ENCODE peak calls at places on chromosomes 3 and 15, in six cellular contexts. One of them, this sample, is unnamed.

GRCh38 chr3:23760871-23761373 is 44.8 kb upstream of the UBE2E1 start:
- DNase-seq in adrenal gland: no peak
- DNase-seq in AG04449: no peak
- DNase-seq in PC-3: no peak
- DNase-seq in PC-9: no peak
- DNase-seq in transverse colon: no peak
- DNase-seq in this sample: no peak

GRCh38 chr15:80556694-80557367 is 138.3 kb upstream of the ABHD17C start:
- DNase-seq in adrenal gland: peak
- DNase-seq in AG04449: no peak
- DNase-seq in PC-3: no peak
- DNase-seq in PC-9: no peak
- DNase-seq in transverse colon: no peak
- DNase-seq in this sample: no peak

GRCh38 chr15:70853270-70853854 is 595 bp downstream of the LARP6 start:
- DNase-seq in adrenal gland: peak
- DNase-seq in AG04449: no peak
- DNase-seq in PC-3: peak
- DNase-seq in PC-9: no peak
- DNase-seq in transverse colon: peak
- DNase-seq in this sample: peak

GRCh38 chr3:132014105-132014504 is 20.7 kb downstream of the CPNE4 start:
- DNase-seq in adrenal gland: no peak
- DNase-seq in AG04449: no peak
- DNase-seq in PC-3: no peak
- DNase-seq in PC-9: no peak
- DNase-seq in transverse colon: no peak
- DNase-seq in this sample: no peak

GRCh38 chr3:143998266-143998665 is 26.6 kb downstream of the DIPK2A start:
- DNase-seq in adrenal gland: no peak
- DNase-seq in AG04449: no peak
- DNase-seq in PC-3: peak
- DNase-seq in PC-9: no peak
- DNase-seq in transverse colon: peak
- DNase-seq in this sample: no peak

GRCh38 chr3:122572940-122573412 is 4.5 kb upstream of the PARP15 start:
- DNase-seq in adrenal gland: peak
- DNase-seq in AG04449: no peak
- DNase-seq in PC-3: peak
- DNase-seq in PC-9: peak
- DNase-seq in transverse colon: no peak
- DNase-seq in this sample: peak

GRCh38 chr3:149646181-149646766 is 11.6 kb downstream of the WWTR1 start:
- DNase-seq in adrenal gland: no peak
- DNase-seq in AG04449: no peak
- DNase-seq in PC-3: peak
- DNase-seq in PC-9: peak
- DNase-seq in transverse colon: no peak
- DNase-seq in this sample: no peak

GRCh38 chr3:27454914-27455313 is 29.3 kb downstream of the SLC4A7 start:
- DNase-seq in adrenal gland: no peak
- DNase-seq in AG04449: no peak
- DNase-seq in PC-3: no peak
- DNase-seq in PC-9: no peak
- DNase-seq in transverse colon: no peak
- DNase-seq in this sample: no peak

GRCh38 chr3:78846688-78847087 is 921.1 kb downstream of the ROBO1 start:
- DNase-seq in adrenal gland: no peak
- DNase-seq in AG04449: peak
- DNase-seq in PC-3: peak
- DNase-seq in PC-9: no peak
- DNase-seq in transverse colon: no peak
- DNase-seq in this sample: no peak

GRCh38 chr15:66613743-66614142 is 47.9 kb upstream of the LCTL start:
- DNase-seq in adrenal gland: no peak
- DNase-seq in AG04449: no peak
- DNase-seq in PC-3: no peak
- DNase-seq in PC-9: no peak
- DNase-seq in transverse colon: no peak
- DNase-seq in this sample: no peak

GRCh38 chr3:63847718-63848450 is 15.7 kb downstream of the THOC7 start:
- DNase-seq in adrenal gland: no peak
- DNase-seq in AG04449: no peak
- DNase-seq in PC-3: peak
- DNase-seq in PC-9: peak
- DNase-seq in transverse colon: no peak
- DNase-seq in this sample: no peak

GRCh38 chr15:49154359-49154758 is 1.0 kb downstream of the COPS2 start:
- DNase-seq in adrenal gland: no peak
- DNase-seq in AG04449: no peak
- DNase-seq in PC-3: no peak
- DNase-seq in PC-9: no peak
- DNase-seq in transverse colon: no peak
- DNase-seq in this sample: no peak

GRCh38 chr15:49155110-49155833 is at the start of gene COPS2:
- DNase-seq in adrenal gland: peak
- DNase-seq in AG04449: peak
- DNase-seq in PC-3: peak
- DNase-seq in PC-9: peak
- DNase-seq in transverse colon: peak
- DNase-seq in this sample: peak

GRCh38 chr15:49154799-49155109 is 645 bp downstream of the COPS2 start:
- DNase-seq in adrenal gland: no peak
- DNase-seq in AG04449: no peak
- DNase-seq in PC-3: no peak
- DNase-seq in PC-9: no peak
- DNase-seq in transverse colon: no peak
- DNase-seq in this sample: no peak

GRCh38 chr15:49151831-49152230 is 3.6 kb downstream of the COPS2 start:
- DNase-seq in adrenal gland: no peak
- DNase-seq in AG04449: no peak
- DNase-seq in PC-3: no peak
- DNase-seq in PC-9: no peak
- DNase-seq in transverse colon: no peak
- DNase-seq in this sample: no peak

DNA sequence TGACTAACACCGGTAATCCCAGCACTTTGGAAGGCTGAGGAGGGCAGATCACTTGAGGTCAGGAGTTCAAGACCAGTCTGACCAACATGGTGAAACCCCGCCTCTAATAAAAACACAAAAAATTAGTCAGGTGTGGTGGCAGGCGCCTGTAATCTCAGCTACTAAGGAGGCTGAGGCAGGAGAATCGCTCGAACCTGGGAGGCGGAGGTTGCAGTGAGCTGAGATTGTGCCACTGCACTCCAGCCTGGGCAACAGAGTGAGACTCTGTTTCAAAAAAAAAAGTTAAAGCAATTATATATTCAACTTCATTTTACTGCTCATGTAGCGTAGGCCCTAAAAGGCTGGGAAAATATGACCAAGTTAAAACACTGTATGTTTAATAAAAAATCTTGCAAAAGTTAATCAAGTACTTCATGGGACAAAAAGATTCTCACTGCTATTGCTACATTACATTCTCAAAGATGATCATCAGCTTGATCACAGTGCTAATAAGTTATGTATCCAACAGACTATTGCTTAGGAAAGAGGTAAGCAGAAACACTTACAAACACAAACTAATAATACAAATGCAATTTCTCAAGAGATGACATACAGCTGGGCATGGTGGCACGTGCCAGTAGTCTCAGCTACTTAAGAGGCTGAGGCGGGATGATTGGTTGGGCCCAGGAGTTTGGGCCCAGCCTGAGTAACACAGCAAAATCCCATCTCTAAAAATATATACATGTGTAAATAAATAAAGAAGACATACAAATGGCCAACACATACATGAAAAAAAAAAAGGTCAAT is 2.7 kb downstream of the COPS2 start:
- DNase-seq in adrenal gland: no peak
- DNase-seq in AG04449: no peak
- DNase-seq in PC-3: no peak
- DNase-seq in PC-9: no peak
- DNase-seq in transverse colon: no peak
- DNase-seq in this sample: no peak
- H3K4me3 ChIP-seq in adrenal gland: no peak
- H3K4me3 ChIP-seq in AG04449: no peak
- H3K4me3 ChIP-seq in PC-3: peak
- H3K4me3 ChIP-seq in PC-9: no peak
- H3K4me3 ChIP-seq in transverse colon: no peak
- H3K4me3 ChIP-seq in this sample: no peak

GRCh38 chr15:63052961-63053698 is 10.6 kb downstream of the TPM1 start:
- DNase-seq in adrenal gland: peak
- DNase-seq in AG04449: no peak
- DNase-seq in PC-3: no peak
- DNase-seq in PC-9: no peak
- DNase-seq in transverse colon: peak
- DNase-seq in this sample: peak
- H3K4me3 ChIP-seq in adrenal gland: peak
- H3K4me3 ChIP-seq in AG04449: no peak
- H3K4me3 ChIP-seq in PC-3: no peak
- H3K4me3 ChIP-seq in PC-9: no peak
- H3K4me3 ChIP-seq in transverse colon: no peak
- H3K4me3 ChIP-seq in this sample: no peak

DNA sequence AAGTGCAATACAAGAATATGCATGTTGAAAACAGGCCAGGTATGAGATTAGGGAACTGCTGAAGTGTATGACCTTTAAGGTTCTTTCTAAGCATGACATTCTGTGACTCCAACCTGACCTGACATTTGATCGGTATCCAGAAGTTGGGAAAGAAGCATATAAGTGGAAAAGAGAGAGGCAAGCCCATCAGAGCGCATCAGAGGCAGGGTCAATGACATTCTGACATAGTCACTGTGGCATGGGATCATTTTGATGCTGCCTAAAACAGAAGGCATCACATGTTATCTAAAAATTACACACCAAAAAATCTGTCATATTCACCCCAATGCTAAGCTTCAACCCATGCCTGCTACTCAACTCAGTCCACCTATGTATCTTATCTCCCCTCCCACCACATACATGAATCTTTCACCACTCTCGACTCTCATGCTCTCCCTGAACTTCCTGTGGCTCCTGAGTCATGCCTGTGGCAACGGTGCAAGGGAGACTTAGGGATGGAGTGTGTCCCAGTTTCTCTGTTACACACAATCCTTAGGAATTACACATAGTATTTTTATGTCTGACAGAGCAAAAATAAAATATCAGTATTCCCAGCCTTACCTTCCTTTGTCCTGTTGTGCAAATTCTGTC is 20.5 kb upstream of the LRRN1 start:
- DNase-seq in adrenal gland: no peak
- DNase-seq in AG04449: no peak
- DNase-seq in PC-3: no peak
- DNase-seq in PC-9: no peak
- DNase-seq in transverse colon: no peak
- DNase-seq in this sample: no peak
- H3K4me3 ChIP-seq in adrenal gland: no peak
- H3K4me3 ChIP-seq in AG04449: no peak
- H3K4me3 ChIP-seq in PC-3: no peak
- H3K4me3 ChIP-seq in PC-9: no peak
- H3K4me3 ChIP-seq in transverse colon: no peak
- H3K4me3 ChIP-seq in this sample: no peak

GRCh38 chr3:142976621-142977398 is 13.3 kb upstream of the PAQR9 start:
- DNase-seq in adrenal gland: peak
- DNase-seq in AG04449: peak
- DNase-seq in PC-3: peak
- DNase-seq in PC-9: peak
- DNase-seq in transverse colon: peak
- DNase-seq in this sample: peak
- H3K4me3 ChIP-seq in adrenal gland: no peak
- H3K4me3 ChIP-seq in AG04449: no peak
- H3K4me3 ChIP-seq in PC-3: peak
- H3K4me3 ChIP-seq in PC-9: no peak
- H3K4me3 ChIP-seq in transverse colon: no peak
- H3K4me3 ChIP-seq in this sample: no peak

GRCh38 chr15:25848325-25848724 is 14.8 kb downstream of the ATP10A start:
- DNase-seq in adrenal gland: no peak
- DNase-seq in AG04449: no peak
- DNase-seq in PC-3: no peak
- DNase-seq in PC-9: no peak
- DNase-seq in transverse colon: no peak
- DNase-seq in this sample: no peak

GRCh38 chr15:25847066-25847465 is 16.1 kb downstream of the ATP10A start:
- DNase-seq in adrenal gland: no peak
- DNase-seq in AG04449: no peak
- DNase-seq in PC-3: no peak
- DNase-seq in PC-9: no peak
- DNase-seq in transverse colon: no peak
- DNase-seq in this sample: no peak

GRCh38 chr15:25848769-25849430 is 14.2 kb downstream of the ATP10A start:
- DNase-seq in adrenal gland: no peak
- DNase-seq in AG04449: no peak
- DNase-seq in PC-3: no peak
- DNase-seq in PC-9: no peak
- DNase-seq in transverse colon: no peak
- DNase-seq in this sample: no peak

GRCh38 chr15:25850154-25851111 is 12.7 kb downstream of the ATP10A start:
- DNase-seq in adrenal gland: peak
- DNase-seq in AG04449: no peak
- DNase-seq in PC-3: peak
- DNase-seq in PC-9: no peak
- DNase-seq in transverse colon: peak
- DNase-seq in this sample: peak

DNA sequence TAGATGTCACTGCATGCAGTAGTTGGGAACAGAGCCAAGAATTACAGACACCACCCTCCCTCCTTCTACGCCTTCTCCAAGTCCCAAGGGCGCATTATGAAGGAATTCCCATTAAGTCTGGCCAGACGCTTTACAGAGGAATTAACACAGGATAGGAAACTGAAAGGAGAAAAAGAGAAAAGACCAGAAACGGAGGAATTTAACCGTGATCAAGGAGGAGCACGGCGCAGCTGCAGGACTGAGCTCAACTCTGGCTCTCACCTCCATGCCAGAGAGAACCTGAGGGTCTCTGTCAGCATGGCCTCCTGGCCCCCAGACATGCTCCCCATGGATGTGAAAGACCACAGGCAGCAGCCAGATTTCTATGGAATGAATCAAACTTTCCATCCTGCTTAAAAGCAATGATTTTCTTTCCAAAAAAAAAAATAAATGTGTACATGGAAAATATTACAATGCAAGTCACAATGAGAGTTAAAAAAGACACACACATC is 13.7 kb downstream of the ATP10A start:
- DNase-seq in adrenal gland: peak
- DNase-seq in AG04449: peak
- DNase-seq in PC-3: peak
- DNase-seq in PC-9: no peak
- DNase-seq in transverse colon: no peak
- DNase-seq in this sample: no peak
- H3K4me3 ChIP-seq in adrenal gland: peak
- H3K4me3 ChIP-seq in AG04449: peak
- H3K4me3 ChIP-seq in PC-3: no peak
- H3K4me3 ChIP-seq in PC-9: no peak
- H3K4me3 ChIP-seq in transverse colon: no peak
- H3K4me3 ChIP-seq in this sample: no peak

This sample was measured in body of pancreas.